ENCODE peak calls at places on chromosomes 2 and 18, in four cellular contexts. F, A, L and X are unnamed samples.

GRCh38 chr2:10447300-10448207 is 573 bp downstream of the ODC1 start:
- DNase-seq in F (peak; percentile 69), L (peak; percentile 51), A (no peak), X (peak; percentile 55)

GRCh38 chr2:231902598-231902997 is 23.6 kb downstream of the NPPC start:
- DNase-seq in F (no peak), A (no peak), L (no peak), X (no peak)

GRCh38 chr2:240429872-240430491 is 5.5 kb upstream of the GPC1 start:
- DNase-seq in L (no peak), F (peak; percentile 34), A (no peak), X (no peak)

GRCh38 chr2:9777081-9777480 is 66.2 kb upstream of the TAF1B start:
- DNase-seq in A (no peak), F (no peak), L (no peak), X (no peak)

GRCh38 chr2:238449909-238450417 is 23.2 kb downstream of the ASB1 start:
- DNase-seq in L (no peak), A (no peak), F (no peak), X (no peak)

GRCh38 chr2:166957686-166958085 is 69.4 kb downstream of the XIRP2 start:
- DNase-seq in A (no peak), L (no peak), F (no peak), X (no peak)

GRCh38 chr2:177242136-177242987 is 22.2 kb downstream of the NFE2L2 start:
- DNase-seq in L (peak; percentile 97), F (peak; percentile 79), A (peak; percentile 93), X (peak; percentile 56)

GRCh38 chr2:180184506-180184905 is 177.4 kb upstream of the CWC22 start:
- DNase-seq in A (no peak), L (peak; percentile 72), F (peak; percentile 12), X (no peak)

GRCh38 chr2:66582975-66583842 is 148.3 kb downstream of the MEIS1 start:
- DNase-seq in A (no peak), L (no peak), F (no peak), X (no peak)

GRCh38 chr2:66579494-66579893 is 144.6 kb downstream of the MEIS1 start:
- DNase-seq in A (no peak), L (no peak), F (no peak), X (no peak)

GRCh38 chr2:66582364-66582974 is 147.5 kb downstream of the MEIS1 start:
- DNase-seq in A (no peak), F (no peak), L (no peak), X (no peak)

GRCh38 chr2:66580343-66580954 is 145.5 kb downstream of the MEIS1 start:
- DNase-seq in A (no peak), F (no peak), L (no peak), X (no peak)

DNA sequence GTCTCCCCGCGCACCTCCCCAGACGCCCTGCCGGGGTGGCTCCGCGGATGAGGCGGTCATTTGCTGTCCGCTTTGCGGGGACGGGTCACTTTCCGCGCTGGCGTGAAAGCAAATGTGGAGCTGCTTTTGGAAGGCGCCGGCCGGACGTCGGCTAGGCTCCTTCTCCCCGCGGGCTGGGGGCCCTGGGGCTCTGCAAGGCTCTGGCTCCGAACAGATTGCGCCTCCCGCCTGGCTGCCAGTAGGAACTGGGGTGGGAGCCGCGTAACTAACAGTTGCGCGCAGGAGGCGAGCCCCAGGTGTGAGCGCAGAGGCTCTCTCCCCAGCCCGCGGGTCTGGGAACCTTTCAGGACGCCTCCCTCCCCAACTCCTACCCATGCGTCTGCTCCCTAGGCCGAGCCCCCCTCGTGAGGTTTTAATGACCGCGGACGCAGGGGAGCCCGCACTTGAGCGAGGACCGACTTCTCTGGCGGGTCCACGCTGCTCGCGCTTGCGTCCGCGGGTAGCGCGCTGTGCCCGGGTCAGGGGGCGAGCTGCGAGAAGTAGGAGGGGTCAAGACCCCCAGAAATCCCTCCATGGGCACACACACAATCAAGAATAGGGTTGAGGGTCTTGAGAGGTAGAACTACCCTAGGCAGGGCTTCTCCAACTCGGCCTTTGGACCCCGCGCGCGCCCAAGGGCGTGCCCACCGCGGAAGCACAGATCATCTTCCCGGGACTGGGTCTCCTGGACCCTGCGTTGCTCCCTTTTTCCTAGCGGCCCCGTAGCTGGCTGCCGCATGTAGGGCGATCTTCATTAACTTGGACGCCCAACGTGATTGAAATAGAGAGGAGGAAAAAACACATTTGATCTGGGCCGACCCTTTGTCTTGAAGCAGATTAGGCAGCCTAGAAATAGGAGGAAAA is 146.8 kb downstream of the MEIS1 start:
- DNase-seq in A (no peak), L (peak; percentile 43), F (no peak), X (no peak)
- H3K4me3 ChIP-seq in A (peak overlapping the region; percentile 61), L (peak overlapping the region; percentile 61), F (no peak overlapping the region), X (no peak overlapping the region)

DNA sequence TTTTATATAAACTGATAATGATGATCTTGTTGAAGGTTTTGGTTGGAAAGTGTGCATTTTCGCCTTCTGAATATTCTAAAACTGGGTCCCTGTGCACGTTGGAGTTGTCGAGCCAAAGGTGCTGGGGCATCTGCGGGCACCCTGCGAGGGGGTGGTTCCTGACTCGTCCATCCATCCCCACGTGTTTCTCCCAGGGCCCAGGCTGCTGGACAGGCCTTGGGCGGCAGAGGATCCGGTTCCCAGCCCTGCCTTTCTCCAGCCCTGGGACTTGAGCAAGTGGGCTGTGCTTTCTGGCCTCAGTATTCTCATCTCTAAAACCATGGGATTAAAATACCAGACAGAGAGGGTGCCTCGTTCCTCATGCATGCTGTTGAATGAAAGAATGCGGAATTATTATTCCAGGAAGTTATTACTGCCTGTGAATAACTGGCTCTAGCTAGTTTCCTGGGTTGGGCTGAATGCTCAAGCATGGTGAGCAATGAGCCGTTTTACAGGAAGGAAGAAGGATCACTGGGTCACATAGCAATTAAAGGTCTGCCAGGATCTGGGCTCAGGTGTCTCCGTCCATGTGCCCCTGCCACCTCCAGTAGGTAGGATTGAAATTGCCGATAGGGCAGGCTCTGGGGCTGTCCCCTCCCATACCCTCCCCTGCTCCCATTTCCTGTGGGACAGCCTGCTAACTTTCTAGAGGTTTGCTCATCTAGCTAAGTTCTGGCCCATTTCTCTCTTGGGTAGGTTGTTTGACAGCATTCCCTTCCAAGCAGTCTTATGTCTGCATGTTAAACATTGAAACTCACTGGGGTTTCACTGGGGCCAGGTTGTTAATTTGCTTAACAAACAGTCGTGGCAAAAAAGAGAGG is 77.2 kb upstream of the HS6ST1 start:
- DNase-seq in L (no peak), F (peak; percentile 32), A (no peak), X (peak; percentile 98)
- H3K4me3 ChIP-seq in L (no peak overlapping the region), F (peak overlapping the region; percentile 6), A (no peak overlapping the region), X (no peak overlapping the region)

GRCh38 chr2:112181571-112182290 is 43.5 kb downstream of the FBLN7 start:
- DNase-seq in F (no peak), L (no peak), A (no peak), X (no peak)

GRCh38 chr2:112184121-112184520 is 45.9 kb downstream of the FBLN7 start:
- DNase-seq in L (no peak), F (no peak), A (no peak), X (no peak)

GRCh38 chr2:112183327-112184025 is 45.3 kb downstream of the FBLN7 start:
- DNase-seq in A (no peak), F (no peak), L (no peak), X (no peak)

GRCh38 chr2:112185131-112185530 is 46.9 kb downstream of the FBLN7 start:
- DNase-seq in L (no peak), A (no peak), F (no peak), X (no peak)

DNA sequence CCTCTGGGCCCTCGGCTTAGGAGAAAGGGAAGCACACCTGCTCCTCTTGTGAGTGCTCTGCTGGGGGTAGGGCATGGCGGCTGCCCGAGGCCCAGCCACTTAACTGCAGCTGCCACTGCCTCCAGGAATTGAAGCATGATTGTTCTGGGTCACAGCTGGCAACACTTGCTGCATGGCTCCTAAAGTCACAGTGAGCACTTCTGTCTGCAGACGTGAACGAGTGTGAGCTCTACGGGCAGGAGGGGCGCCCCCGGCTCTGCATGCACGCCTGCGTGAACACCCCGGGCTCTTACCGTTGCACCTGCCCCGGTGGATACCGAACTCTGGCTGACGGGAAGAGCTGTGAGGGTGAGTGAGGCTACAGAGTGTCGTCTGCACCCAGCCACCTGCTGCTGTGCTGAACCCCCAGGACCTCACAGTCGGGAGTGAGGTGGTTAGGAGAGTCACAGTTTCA is 44.4 kb downstream of the FBLN7 start:
- DNase-seq in A (no peak), L (no peak), F (peak; percentile 83), X (no peak)
- H3K4me3 ChIP-seq in A (no peak overlapping the region), L (no peak overlapping the region), F (no peak overlapping the region), X (no peak overlapping the region)

GRCh38 chr18:55497825-55498403 is 90.1 kb downstream of the TCF4 start:
- DNase-seq in F (no peak), A (no peak), L (no peak), X (no peak)

GRCh38 chr18:55501594-55502345 is 86.2 kb downstream of the TCF4 start:
- DNase-seq in L (peak; percentile 83), A (no peak), F (peak; percentile 6), X (no peak)

GRCh38 chr18:55502346-55502710 is 85.7 kb downstream of the TCF4 start:
- DNase-seq in F (no peak), A (no peak), L (peak; percentile 64), X (no peak)

GRCh38 chr18:55499526-55499925 is 88.5 kb downstream of the TCF4 start:
- DNase-seq in L (no peak), F (no peak), A (no peak), X (no peak)

GRCh38 chr18:55500316-55501086 is 87.5 kb downstream of the TCF4 start:
- DNase-seq in L (peak; percentile 97), A (peak; percentile 87), F (no peak), X (no peak)
- H3K4me3 ChIP-seq in L (peak overlapping the region; percentile 54), A (peak overlapping the region; percentile 38), F (no peak overlapping the region), X (no peak overlapping the region)

GRCh38 chr2:47658646-47659320 is 124.2 kb upstream of the MSH6 start:
- DNase-seq in L (no peak), A (no peak), F (no peak), X (no peak)

GRCh38 chr2:47661310-47661709 is 121.6 kb upstream of the MSH6 start:
- DNase-seq in F (no peak), L (no peak), A (no peak), X (no peak)

GRCh38 chr2:47662547-47662946 is 120.4 kb upstream of the MSH6 start:
- DNase-seq in F (no peak), A (no peak), L (no peak), X (no peak)

GRCh38 chr2:47657886-47658577 is 124.9 kb upstream of the MSH6 start:
- DNase-seq in L (no peak), F (no peak), A (no peak), X (no peak)

GRCh38 chr2:47660167-47660566 is 122.8 kb upstream of the MSH6 start:
- DNase-seq in A (no peak), L (no peak), F (no peak), X (peak; percentile 26)
- H3K4me3 ChIP-seq in A (no peak overlapping the region), L (no peak overlapping the region), F (no peak overlapping the region), X (no peak overlapping the region)

GRCh38 chr2:8138923-8139667 is 542.8 kb upstream of the ID2 start:
- DNase-seq in L (no peak), F (no peak), A (no peak), X (no peak)
- H3K4me3 ChIP-seq in L (no peak overlapping the region), F (no peak overlapping the region), A (no peak overlapping the region), X (no peak overlapping the region)

DNA sequence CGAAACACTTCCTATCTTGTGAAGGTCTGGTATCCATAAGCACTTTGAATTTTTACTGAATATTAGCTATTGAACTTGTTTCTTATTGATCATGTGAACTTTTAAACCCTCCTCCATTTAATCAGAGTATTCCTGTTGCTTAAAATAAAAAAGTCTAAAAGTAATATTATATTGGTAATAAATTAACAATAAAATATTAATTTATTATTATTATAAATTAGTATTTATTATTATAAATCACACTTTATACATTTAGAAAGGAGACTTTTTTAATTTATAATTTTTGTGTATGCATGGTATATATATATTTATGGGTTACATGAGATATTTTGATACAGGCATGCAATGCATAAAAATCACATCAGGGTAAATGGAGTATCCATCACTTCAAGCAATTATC is 295.4 kb upstream of the NETO1 start:
- DNase-seq in F (no peak), A (no peak), L (no peak), X (no peak)
- H3K4me3 ChIP-seq in F (no peak overlapping the region), A (no peak overlapping the region), L (no peak overlapping the region), X (no peak overlapping the region)

GRCh38 chr18:25710981-25711380 is 359.0 kb upstream of the ZNF521 start:
- DNase-seq in L (no peak), A (no peak), F (no peak), X (no peak)
- H3K4me3 ChIP-seq in L (no peak overlapping the region), A (no peak overlapping the region), F (no peak overlapping the region), X (no peak overlapping the region)